ENCODE peak calls at places on chromosomes 16 and 17, in nine cellular contexts. C is A549; I is pancreas; P is ascending aorta; J is heart right ventricle; N is CD4-positive, CD25-positive, alpha-beta regulatory T cell; W is stomach; U is neuronal stem cell; V is IMR-90. O is an unnamed sample.

GRCh38 chr17:12637015-12637414 is 28.7 kb upstream of the MYOCD start:
- DNase-seq in U (no peak), I (no peak), P (peak; percentile 38), V (peak; percentile 99), J (no peak), N (no peak), W (no peak), C (peak; percentile 56), O (no peak)

GRCh38 chr17:1764274-1764673 is 2.4 kb downstream of the SERPINF1 start:
- DNase-seq in P (peak; percentile 41), J (peak; percentile 71), N (peak; percentile 97), W (peak; percentile 66), I (no peak), U (no peak), V (peak; percentile 87), C (no peak), O (peak; percentile 62)

GRCh38 chr17:48131216-48131824 is 23.8 kb downstream of the SNX11 start:
- DNase-seq in C (peak; percentile 87), W (peak; percentile 40), P (no peak), N (peak; percentile 64), I (no peak), U (peak; percentile 72), V (peak; percentile 66), J (no peak), O (peak; percentile 79)

GRCh38 chr17:61458491-61459433 is 6.5 kb downstream of the TBX4 start:
- DNase-seq in C (no peak), N (no peak), J (no peak), I (no peak), W (no peak), V (no peak), U (no peak), P (no peak), O (no peak)

GRCh38 chr16:2473999-2474876 is 689 bp upstream of the TBC1D24 start:
- DNase-seq in N (peak; percentile 68), I (peak; percentile 85), P (no peak), C (peak; percentile 72), J (peak; percentile 61), U (no peak), V (peak; percentile 27), W (peak; percentile 60), O (peak; percentile 69)

GRCh38 chr17:3502466-3502865 is 26.7 kb downstream of the ASPA start:
- DNase-seq in W (no peak), I (no peak), P (no peak), V (no peak), J (no peak), U (no peak), C (no peak), N (no peak), O (no peak)

GRCh38 chr16:77553130-77553529 is 118.3 kb upstream of the ADAMTS18 start:
- DNase-seq in N (no peak), U (no peak), W (no peak), J (no peak), I (no peak), C (no peak), P (no peak), V (no peak), O (no peak)

GRCh38 chr16:15705064-15705565 is 55.1 kb downstream of the NDE1 start:
- DNase-seq in W (no peak), U (no peak), P (no peak), V (no peak), N (no peak), I (no peak), C (no peak), J (no peak), O (no peak)

GRCh38 chr16:19071811-19072777 is 4.7 kb downstream of the COQ7 start:
- DNase-seq in W (peak; percentile 70), N (peak; percentile 67), U (peak; percentile 31), I (peak; percentile 70), V (peak; percentile 56), C (peak; percentile 41), P (no peak), J (peak; percentile 41), O (peak; percentile 71)

GRCh38 chr16:30490210-30490609 is 17.7 kb downstream of the ITGAL start:
- DNase-seq in W (no peak), C (no peak), U (no peak), V (no peak), I (no peak), J (no peak), P (no peak), N (no peak), O (no peak)

GRCh38 chr17:82246040-82246364 is 17.2 kb downstream of the SLC16A3 start:
- DNase-seq in N (no peak), W (no peak), P (no peak), U (no peak), V (no peak), C (no peak), I (no peak), J (no peak), O (no peak)

GRCh38 chr16:57824880-57825279 is 22.6 kb upstream of the KIFC3 start:
- DNase-seq in C (no peak), N (no peak), I (no peak), U (no peak), J (no peak), V (no peak), P (no peak), W (no peak), O (no peak)

GRCh38 chr17:67385122-67385988 is 8.3 kb downstream of the PITPNC1 start:
- DNase-seq in J (no peak), I (no peak), U (no peak), C (no peak), P (no peak), V (no peak), N (no peak), W (no peak), O (no peak)

GRCh38 chr17:67194134-67194533 is 50.9 kb downstream of the HELZ start:
- DNase-seq in W (no peak), P (no peak), V (peak; percentile 81), J (no peak), C (peak; percentile 17), N (no peak), U (no peak), I (no peak), O (no peak)

DNA sequence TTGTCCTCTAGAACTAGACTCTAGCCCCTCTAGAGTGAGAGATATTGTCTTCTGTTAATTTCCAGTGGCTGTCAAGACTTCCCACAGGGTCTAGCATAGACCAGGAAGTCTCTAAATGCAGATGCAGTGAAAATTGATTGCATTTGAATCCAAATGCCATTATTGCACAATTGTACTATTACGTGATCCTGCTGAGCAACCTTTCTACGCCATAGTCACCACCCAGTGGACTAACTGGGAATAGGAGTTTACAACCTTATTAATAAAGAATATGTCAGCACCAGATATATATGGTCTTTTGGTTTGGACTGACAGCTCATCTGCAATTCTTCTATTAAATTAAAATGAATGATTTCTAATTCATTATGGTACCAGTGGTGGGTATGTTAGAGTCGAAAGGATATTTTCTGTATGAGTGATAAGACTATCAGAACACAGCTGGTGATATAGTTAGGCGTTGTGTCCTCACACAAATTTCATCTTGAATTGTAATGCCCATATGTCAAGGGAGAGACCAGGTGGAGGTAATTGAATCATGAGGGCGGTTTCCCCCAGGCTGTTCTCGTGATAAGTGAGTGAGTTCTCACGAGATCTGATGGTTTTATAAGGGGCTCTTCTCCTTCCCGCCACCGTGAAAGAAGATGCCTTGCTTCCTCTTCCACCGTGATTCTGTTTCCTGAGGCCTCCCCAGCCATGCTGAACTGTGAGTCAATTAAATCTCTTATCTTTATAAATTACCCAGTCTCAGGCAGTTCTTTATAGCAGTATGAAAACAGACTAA is 138.9 kb upstream of the CA10 start:
- DNase-seq in P (no peak), I (no peak), C (peak; percentile 1), U (no peak), J (no peak), W (no peak), N (no peak), V (no peak), O (peak; percentile 72)
- H3K9me3 ChIP-seq in P (no peaks in the 10 kb centered on the region), I (no peaks in the 10 kb centered on the region), C (no peaks in the 10 kb centered on the region), U (no peaks in the 10 kb centered on the region), J (no peaks in the 10 kb centered on the region), W (no peaks in the 10 kb centered on the region), N (no peaks in the 10 kb centered on the region), V (peaks cover 1% of the 10 kb centered on the region), O (no peaks in the 10 kb centered on the region)

DNA sequence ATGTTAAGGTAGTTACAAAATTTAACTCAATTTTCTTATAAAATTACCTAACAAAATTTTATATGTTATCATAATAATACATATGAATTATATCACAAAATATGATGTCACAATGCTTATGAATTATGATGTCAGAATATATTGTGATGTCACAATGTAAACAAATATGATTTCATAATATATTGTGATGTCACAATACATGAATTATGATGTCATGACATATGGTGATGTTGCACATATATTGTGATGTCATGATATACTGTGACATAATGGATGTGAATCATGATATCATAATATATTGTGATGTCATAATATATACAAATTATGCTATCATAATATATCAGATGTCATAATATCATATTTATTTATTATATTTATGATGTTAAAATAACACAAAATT is 1879.9 kb downstream of the TP53TG3F start:
- DNase-seq in C (no peak), N (no peak), J (no peak), P (no peak), U (no peak), V (no peak), I (no peak), W (no peak), O (no peak)
- H3K9me3 ChIP-seq in C (peaks cover 2% of the 10 kb centered on the region), N (peaks cover 22% of the 10 kb centered on the region), J (peaks cover 2% of the 10 kb centered on the region), P (no peaks in the 10 kb centered on the region), U (peaks cover 22% of the 10 kb centered on the region), V (peaks cover 9% of the 10 kb centered on the region), I (no peaks in the 10 kb centered on the region), W (peaks cover under 1% of the 10 kb centered on the region), O (peaks cover 11% of the 10 kb centered on the region)

GRCh38 chr16:75175074-75175473 is 26.8 kb downstream of the ZFP1 start:
- DNase-seq in C (no peak), U (no peak), P (no peak), J (no peak), V (no peak), W (no peak), I (no peak), N (no peak), O (no peak)

GRCh38 chr16:75169899-75170405 is 21.6 kb downstream of the ZFP1 start:
- DNase-seq in N (no peak), W (no peak), V (no peak), I (no peak), J (no peak), C (no peak), U (no peak), P (no peak), O (no peak)

GRCh38 chr16:75176926-75177325 is 28.6 kb downstream of the ZFP1 start:
- DNase-seq in C (no peak), W (no peak), V (no peak), N (no peak), I (no peak), U (no peak), P (no peak), J (no peak), O (no peak)

GRCh38 chr16:75172578-75172977 is 24.3 kb downstream of the ZFP1 start:
- DNase-seq in W (no peak), P (no peak), U (no peak), C (no peak), N (no peak), J (no peak), V (no peak), I (no peak), O (no peak)
- H3K9me3 ChIP-seq in W (peaks cover 31% of the 10 kb centered on the region), P (peaks cover 91% of the 10 kb centered on the region), U (peaks cover 52% of the 10 kb centered on the region), C (peaks cover 97% of the 10 kb centered on the region), N (peaks cover 98% of the 10 kb centered on the region), J (peaks cover 30% of the 10 kb centered on the region), V (peaks cover 75% of the 10 kb centered on the region), I (no peaks in the 10 kb centered on the region), O (peaks cover 7% of the 10 kb centered on the region)

DNA sequence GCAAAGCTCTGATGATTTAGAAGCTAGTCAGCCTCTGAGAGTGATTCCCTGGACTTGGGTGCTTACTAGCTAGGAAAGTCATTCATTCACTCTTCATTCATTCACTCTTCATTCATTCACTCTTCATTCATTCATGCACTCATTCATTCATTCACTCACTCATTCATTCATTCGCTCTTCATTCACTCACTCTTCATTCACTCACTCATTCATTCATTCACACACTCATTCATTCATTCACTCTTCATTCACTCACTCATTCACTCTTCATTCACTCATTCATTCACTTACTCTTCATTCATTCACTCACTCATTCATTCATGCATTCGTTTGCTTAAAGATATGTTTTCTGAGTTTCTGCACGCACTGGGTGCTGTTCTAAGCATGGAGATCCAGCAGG is 292.7 kb upstream of the TNRC6C start:
- DNase-seq in W (no peak), P (no peak), U (no peak), I (no peak), J (no peak), V (no peak), N (no peak), C (no peak), O (no peak)
- H3K9me3 ChIP-seq in W (no peaks in the 10 kb centered on the region), P (peaks cover 5% of the 10 kb centered on the region), U (peaks cover 5% of the 10 kb centered on the region), I (no peaks in the 10 kb centered on the region), J (no peaks in the 10 kb centered on the region), V (peaks cover 3% of the 10 kb centered on the region), N (no peaks in the 10 kb centered on the region), C (peaks cover 24% of the 10 kb centered on the region), O (no peaks in the 10 kb centered on the region)